ENCODE peak calls at places on chromosomes 5 and 9, in four cellular contexts. M is A549, V is H1, X is brain microvascular endothelial cell. G is an unnamed sample.

GRCh38 chr9:109751253-109751652 is 28.7 kb upstream of the PALM2AKAP2 start:
- DNase-seq in X (no peak), V (no peak), M (no peak), G (no peak)

GRCh38 chr5:58358436-58358835 is 101.5 kb downstream of the PLK2 start:
- DNase-seq in M (no peak), V (no peak), X (no peak), G (no peak)

GRCh38 chr5:118327389-118327788 is 661.0 kb downstream of the DTWD2 start:
- DNase-seq in X (no peak), M (no peak), V (no peak), G (no peak)

GRCh38 chr5:139600336-139600949 is 39.3 kb downstream of the UBE2D2 start:
- DNase-seq in M (peak), X (peak), V (no peak), G (peak)

GRCh38 chr5:52999357-52999949 is 10.3 kb downstream of the ITGA2 start:
- DNase-seq in X (peak), M (no peak), V (no peak), G (no peak)

GRCh38 chr9:69173891-69174644 is at the start of gene TJP2:
- DNase-seq in V (no peak), X (peak), M (no peak), G (no peak)

GRCh38 chr9:35646583-35647265 is 4.0 kb downstream of the SIT1 start:
- DNase-seq in X (peak), M (peak), V (no peak), G (no peak)

GRCh38 chr9:133992780-133993634 is 883 bp upstream of the VAV2 start:
- DNase-seq in M (peak), X (peak), V (peak), G (no peak)

GRCh38 chr9:132210472-132211145 is 48.8 kb downstream of the NTNG2 start:
- DNase-seq in M (no peak), X (no peak), V (no peak), G (peak)

GRCh38 chr9:29285818-29286217 is 1712.5 kb upstream of the C9orf72 start:
- DNase-seq in V (peak), X (no peak), M (no peak), G (no peak)

GRCh38 chr9:82148849-82149544 is 160.4 kb downstream of the SPATA31D1 start:
- DNase-seq in V (no peak), M (no peak), X (peak), G (no peak)

GRCh38 chr9:93664549-93665120 is 88.3 kb downstream of the PHF2 start:
- DNase-seq in X (no peak), M (no peak), V (no peak), G (no peak)

GRCh38 chr9:105148328-105149006 is 96.0 kb upstream of the SLC44A1 start:
- DNase-seq in V (peak), M (peak), X (no peak), G (no peak)

GRCh38 chr5:96629774-96630173 is 32.4 kb upstream of the CAST start:
- DNase-seq in V (no peak), X (peak), M (peak), G (no peak)

GRCh38 chr5:107812570-107813141 is 141.9 kb upstream of the EFNA5 start:
- DNase-seq in M (no peak), X (peak), V (no peak), G (no peak)

GRCh38 chr5:141192110-141192725 is at the start of gene PCDHB10:
- DNase-seq in V (no peak), M (no peak), X (no peak), G (no peak)

GRCh38 chr5:10355071-10355889 is 1.8 kb downstream of the MARCHF6 start:
- DNase-seq in M (no peak), V (no peak), X (peak), G (no peak)

GRCh38 chr5:113162208-113162607 is 185.6 kb downstream of the DCP2 start:
- DNase-seq in M (no peak), X (no peak), V (no peak), G (no peak)
- H3K4me3 ChIP-seq in M (no peak), X (no peak), V (no peak), G (no peak)

GRCh38 chr5:88724201-88724600 is 158.8 kb downstream of the MEF2C start:
- DNase-seq in M (no peak), X (no peak), V (no peak), G (no peak)
- TF ChIP-seq CTCF in M (peak), X (peak), V (no peak), G (peak)

DNA sequence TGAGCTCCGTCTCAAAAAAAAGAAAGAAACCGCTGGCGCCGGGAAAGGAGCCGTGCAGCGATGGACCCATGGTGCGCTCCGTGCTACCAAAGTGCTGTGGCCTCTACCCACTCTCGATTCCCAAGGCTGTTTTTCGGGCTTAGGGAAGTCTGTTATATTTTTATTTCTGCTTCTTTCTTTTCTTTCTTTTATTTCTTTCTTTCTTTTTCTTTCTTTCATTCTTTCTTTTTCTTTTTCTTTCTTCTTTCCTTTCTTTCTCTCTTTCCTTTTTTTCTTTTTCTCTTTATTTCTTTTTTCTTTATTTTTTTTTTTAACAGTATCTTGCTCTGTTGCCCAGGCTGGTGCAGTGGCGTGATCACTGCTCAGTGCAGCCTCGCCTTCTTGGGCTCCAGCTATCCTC is 87.5 kb downstream of the ANXA2R start:
- DNase-seq in X (no peak), M (no peak), V (no peak), G (no peak)
- H3K4me3 ChIP-seq in X (peak), M (no peak), V (no peak), G (no peak)

DNA sequence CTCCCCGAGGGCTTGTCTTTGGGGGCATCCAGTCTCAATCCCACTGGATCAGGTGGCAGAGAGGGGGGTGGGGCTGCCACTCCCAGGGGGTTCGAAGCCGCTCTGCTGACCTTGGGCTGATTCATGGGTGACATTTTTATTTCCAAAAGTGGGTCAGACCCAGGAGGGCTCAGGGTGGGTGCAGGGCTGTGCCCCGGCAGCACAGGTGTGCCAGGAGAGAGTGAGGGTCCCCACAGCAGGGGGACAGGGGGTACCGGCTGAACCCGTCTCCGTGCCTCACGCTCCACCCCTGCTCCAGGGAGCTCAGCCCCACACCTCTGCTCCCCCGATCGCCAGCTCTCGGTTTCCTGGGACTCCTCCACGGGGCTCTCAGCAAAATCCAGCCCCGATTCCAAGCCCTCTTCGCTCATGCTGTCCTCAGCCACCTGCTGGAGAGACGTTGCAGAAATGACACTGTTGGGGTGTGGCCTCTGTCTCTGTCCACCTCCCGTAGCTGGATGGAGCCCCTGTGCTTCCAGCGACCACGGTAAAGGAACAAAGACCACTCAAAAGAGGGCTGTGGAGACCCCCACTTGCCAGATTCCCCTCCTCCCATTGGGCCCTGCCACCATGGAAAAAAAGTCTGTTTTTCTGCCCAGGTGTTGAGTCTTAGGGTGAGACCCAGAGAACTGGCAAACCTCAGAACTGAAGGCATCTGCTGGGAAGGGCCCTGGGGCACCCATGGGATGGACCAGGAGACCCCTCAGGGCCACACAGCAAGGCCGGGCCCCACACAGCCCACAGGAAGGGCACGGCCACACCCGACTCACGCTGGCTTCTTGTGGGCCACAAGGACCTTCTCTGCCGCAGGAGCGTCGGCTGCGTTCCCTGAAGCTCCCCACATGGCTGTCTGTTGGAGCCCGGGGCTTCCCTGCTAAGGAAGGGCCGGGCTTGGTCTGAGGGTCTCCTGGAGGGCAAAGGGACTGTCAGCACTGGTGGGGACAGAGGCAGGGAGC is 10.6 kb upstream of the QSOX2 start:
- DNase-seq in M (peak), X (no peak), V (no peak), G (no peak)
- TF ChIP-seq CTCF in M (no peak), X (peak), V (no peak), G (peak)

GRCh38 chr5:115952579-115952978 is 9.7 kb upstream of the LVRN start:
- DNase-seq in V (no peak), X (no peak), M (no peak), G (no peak)

GRCh38 chr5:115956957-115957356 is 5.3 kb upstream of the LVRN start:
- DNase-seq in M (no peak), X (no peak), V (no peak), G (no peak)

GRCh38 chr5:115949096-115949495 is 13.2 kb upstream of the LVRN start:
- DNase-seq in M (no peak), X (peak), V (no peak), G (no peak)

DNA sequence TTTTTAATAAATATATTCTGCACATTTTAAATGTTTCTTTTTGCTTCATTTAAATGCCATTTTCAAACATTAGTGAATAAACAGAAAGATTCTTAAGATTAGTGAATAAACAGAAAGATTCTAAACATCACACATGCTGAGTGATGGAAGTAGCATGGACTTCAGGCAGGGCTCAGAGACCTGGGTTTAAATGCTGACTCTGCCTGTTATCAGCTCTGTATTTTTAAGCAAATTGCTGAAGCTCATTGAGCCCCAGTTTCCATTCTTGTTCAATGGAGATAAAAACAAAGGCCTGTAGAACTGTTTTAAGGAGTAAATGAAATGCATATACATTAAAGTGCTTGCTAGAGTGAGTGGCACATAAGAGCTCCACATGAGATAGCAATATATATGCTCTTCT is 8.1 kb upstream of the LVRN start:
- DNase-seq in M (no peak), V (no peak), X (no peak), G (no peak)
- H3K4me3 ChIP-seq in M (no peak), V (no peak), X (no peak), G (no peak)

GRCh38 chr5:147575598-147575997 is 65.7 kb upstream of the DPYSL3 start:
- DNase-seq in M (no peak), V (no peak), X (no peak), G (no peak)

GRCh38 chr5:147576646-147577535 is 67.0 kb upstream of the DPYSL3 start:
- DNase-seq in X (peak), M (peak), V (no peak), G (no peak)

GRCh38 chr5:147573171-147573570 is 63.3 kb upstream of the DPYSL3 start:
- DNase-seq in M (no peak), V (no peak), X (no peak), G (no peak)

DNA sequence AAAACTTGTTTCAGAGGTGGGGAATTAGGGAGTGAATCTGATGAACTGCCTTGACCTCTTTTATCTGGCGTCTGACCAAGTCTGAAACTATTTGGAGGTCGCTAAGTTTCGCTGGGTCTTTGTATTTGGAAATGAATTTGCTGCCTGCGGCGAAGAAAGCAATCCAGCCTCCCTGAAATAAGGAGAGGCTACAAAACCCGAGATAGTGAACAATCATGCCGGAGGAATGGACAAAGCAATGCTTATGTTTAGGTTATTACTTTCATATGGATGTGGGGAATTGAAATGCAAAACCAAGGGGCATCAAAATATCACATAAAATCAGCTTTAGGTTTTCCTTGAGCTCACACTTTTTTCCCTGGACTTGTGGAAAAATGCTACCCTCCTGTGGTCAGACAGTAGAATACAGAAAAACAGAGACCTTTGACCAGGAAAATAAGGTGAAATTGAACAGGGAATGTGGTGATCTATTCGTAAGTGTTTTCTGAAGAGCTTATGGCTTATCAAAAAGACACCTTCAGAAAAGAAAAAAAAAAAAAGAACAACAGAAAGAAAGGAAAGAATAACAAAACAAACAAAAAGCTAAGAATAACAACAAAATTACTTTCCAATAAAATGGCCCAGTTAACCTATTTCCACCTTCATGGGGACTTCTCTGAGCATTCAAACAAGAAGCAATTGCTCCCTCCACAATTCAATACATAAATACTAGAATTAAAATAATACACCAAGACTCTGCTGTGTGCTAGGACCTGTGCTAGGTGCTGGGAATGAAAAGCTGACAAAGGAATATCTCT is 68.6 kb upstream of the DPYSL3 start:
- DNase-seq in M (peak), X (peak), V (no peak), G (no peak)
- TF ChIP-seq CTCF in M (peak), X (peak), V (no peak), G (peak)

GRCh38 chr9:32955655-32956478 is 45.6 kb downstream of the APTX start:
- DNase-seq in X (no peak), M (no peak), V (no peak), G (no peak)
- H3K4me3 ChIP-seq in X (peak), M (no peak), V (no peak), G (no peak)

G was measured in epithelial cell of proximal tubule.